ENCODE peak calls at places on chromosomes 16 and 17, in five cellular contexts. C is transverse colon, M is body of pancreas, V is right lobe of liver, J is IMR-90. I is an unnamed sample.
A peak's percentile ranks its signal among the peaks of the same experiment; 100 is the strongest.

GRCh38 chr17:63495471-63495870 is 18.6 kb downstream of the ACE start:
- DNase-seq in J (peak; percentile 41), C (no peak), M (no peak), V (no peak), I (no peak)

GRCh38 chr16:26772503-26772902 is 294.2 kb upstream of the C16orf82 start:
- DNase-seq in J (no peak), C (no peak), M (no peak), V (no peak), I (no peak)

GRCh38 chr17:14940112-14940945 is 324.8 kb downstream of the PMP22 start:
- DNase-seq in V (no peak), C (no peak), M (no peak), J (no peak), I (no peak)

GRCh38 chr17:82003411-82004381 is 19.0 kb downstream of the CENPX start:
- DNase-seq in M (no peak), C (peak; percentile 53), J (peak; percentile 95), V (no peak), I (peak; percentile 88)

GRCh38 chr17:56786989-56787482 is 46.7 kb downstream of the C17orf67 start:
- DNase-seq in V (no peak), M (no peak), C (peak; percentile 25), J (peak; percentile 98), I (peak; percentile 57)

GRCh38 chr17:60305141-60305540 is 86.8 kb downstream of the USP32 start:
- DNase-seq in C (no peak), V (no peak), M (no peak), J (no peak), I (no peak)

GRCh38 chr17:18377437-18378204 is at the start of gene EVPLL:
- DNase-seq in C (peak; percentile 81), V (peak; percentile 77), M (no peak), J (no peak), I (no peak)

GRCh38 chr16:65548470-65548869 is 426.6 kb upstream of the CDH11 start:
- DNase-seq in J (peak; percentile 13), V (no peak), C (no peak), M (no peak), I (no peak)

GRCh38 chr16:18797746-18798145 is 3.6 kb downstream of the ARL6IP1 start:
- DNase-seq in J (no peak), C (no peak), M (no peak), V (no peak), I (no peak)

GRCh38 chr16:10552281-10552680 is 28.1 kb downstream of the EMP2 start:
- DNase-seq in M (no peak), C (no peak), V (no peak), J (no peak), I (no peak)

GRCh38 chr16:4507588-4508345 is 30.8 kb downstream of the CDIP1 start:
- DNase-seq in C (no peak), M (no peak), V (no peak), J (no peak), I (no peak)

GRCh38 chr17:34204402-34204801 is 50.7 kb upstream of the CCL2 start:
- DNase-seq in V (no peak), M (no peak), C (no peak), J (no peak), I (no peak)

GRCh38 chr17:42438600-42439567 is 15.8 kb upstream of the CAVIN1 start:
- DNase-seq in J (no peak), M (peak; percentile 31), V (peak; percentile 37), C (peak; percentile 56), I (no peak)
- H3K27ac ChIP-seq in J (no peak overlapping the region), M (no peak overlapping the region), V (no peak overlapping the region), C (no peak overlapping the region), I (no peak overlapping the region)

DNA sequence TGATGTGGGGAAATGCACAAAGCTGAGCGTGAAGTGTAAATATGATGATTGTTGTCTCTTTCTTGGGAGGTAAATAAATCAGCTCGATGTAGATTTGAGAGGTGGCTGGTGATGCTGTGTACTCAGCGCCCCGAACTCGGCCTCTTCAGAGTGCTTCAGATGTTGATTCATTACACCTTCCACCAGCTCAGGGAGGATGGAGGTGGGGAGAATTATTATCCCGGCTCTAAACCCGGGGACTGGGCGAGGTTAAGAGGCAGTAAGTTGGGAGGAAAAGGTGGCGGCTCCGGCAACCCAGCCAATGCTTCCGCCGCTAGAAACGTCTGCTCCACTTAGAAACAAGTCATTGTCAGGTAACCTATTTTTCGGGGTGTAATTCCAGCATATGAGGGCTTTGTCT is 86.5 kb downstream of the RPA1 start:
- DNase-seq in M (no peak), J (no peak), C (no peak), V (no peak), I (no peak)
- TF ChIP-seq POLR2A in M (no peak), J (no peak), C (no peak), V (no peak), I (no peak)

GRCh38 chr17:27495460-27495859 is 39.2 kb downstream of the KSR1 start:
- DNase-seq in M (no peak), V (no peak), C (no peak), J (no peak), I (no peak)
- H3K27ac ChIP-seq in M (peak overlapping the region; percentile 96), V (peak overlapping the region; percentile 87), C (peak overlapping the region; percentile 83), J (no peak overlapping the region), I (peak overlapping the region; percentile 84)

DNA sequence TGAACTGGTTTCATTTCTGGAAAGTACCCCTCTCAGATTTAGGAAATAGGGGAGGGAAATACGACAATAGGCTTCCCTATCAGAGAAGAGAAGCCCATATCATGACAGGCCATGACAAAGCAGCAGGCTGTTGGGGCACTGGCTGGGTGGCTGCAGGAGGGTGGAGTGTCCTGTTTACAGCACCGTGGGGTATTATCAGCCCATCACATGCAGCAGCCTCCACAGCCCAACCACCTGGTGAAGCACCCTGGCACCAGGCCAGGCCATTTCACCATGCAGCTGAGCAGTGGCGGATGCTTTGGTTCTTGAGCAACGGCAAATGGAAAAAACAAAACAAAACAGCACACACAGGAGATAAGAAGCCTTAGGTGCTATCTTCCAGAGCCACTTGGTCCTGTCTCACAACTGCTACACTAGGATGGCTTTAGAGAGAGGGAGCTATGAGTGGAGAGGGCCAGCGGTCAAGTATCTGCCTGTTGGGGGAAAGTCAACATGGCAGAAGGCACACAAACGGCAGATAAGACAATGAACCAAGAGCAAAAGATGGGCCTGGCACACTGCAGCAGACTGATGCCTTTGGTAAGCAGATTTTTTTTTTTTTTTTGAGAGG is 24.2 kb downstream of the FAM117A start:
- DNase-seq in C (peak; percentile 88), M (peak; percentile 77), V (peak; percentile 86), J (peak; percentile 16), I (peak; percentile 94)
- TF ChIP-seq POLR2A in C (peak; percentile 20), M (no peak), V (no peak), J (no peak), I (no peak)

GRCh38 chr17:78132767-78133178 is 2.2 kb downstream of the TMC8 start:
- DNase-seq in C (no peak), M (peak; percentile 12), V (no peak), J (no peak), I (no peak)

GRCh38 chr17:78133179-78133951 is 2.8 kb downstream of the TMC8 start:
- DNase-seq in V (no peak), C (no peak), J (no peak), M (no peak), I (no peak)

GRCh38 chr17:78131172-78132085 is 858 bp downstream of the TMC8 start:
- DNase-seq in V (no peak), J (no peak), M (peak; percentile 15), C (peak; percentile 32), I (no peak)

GRCh38 chr17:78130439-78131101 is at the start of gene TMC8:
- DNase-seq in V (peak; percentile 44), C (peak; percentile 72), J (no peak), M (peak; percentile 13), I (no peak)

DNA sequence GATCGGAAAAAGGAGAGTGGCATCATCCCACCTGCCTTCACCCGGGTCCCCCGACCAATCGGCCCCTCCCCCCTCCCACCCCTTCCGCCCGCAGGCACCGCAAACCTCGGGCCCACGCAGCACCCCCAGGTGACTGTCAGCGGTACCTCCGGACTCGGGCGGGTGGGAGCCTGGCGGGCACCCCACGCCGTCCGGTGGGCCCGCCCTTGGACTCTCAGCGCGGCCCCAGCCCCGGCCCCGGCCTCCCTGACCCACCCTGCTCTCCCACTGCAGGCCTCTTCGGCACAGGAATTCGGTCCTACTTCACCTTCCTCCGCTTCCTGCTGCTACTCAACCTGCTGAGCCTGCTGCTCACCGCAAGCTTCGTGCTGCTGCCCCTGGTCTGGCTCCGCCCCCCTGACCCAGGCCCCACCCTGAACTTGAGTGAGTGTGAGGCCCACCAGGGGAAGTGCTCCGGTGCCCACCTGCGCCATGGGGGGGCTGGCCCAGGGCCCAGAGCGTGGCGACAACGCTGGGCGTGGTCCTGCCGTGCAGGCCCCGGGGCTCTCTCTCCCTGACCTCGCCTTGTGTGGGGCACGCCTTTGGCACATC is 1.6 kb downstream of the TMC8 start:
- DNase-seq in M (peak; percentile 37), J (no peak), C (peak; percentile 83), V (peak; percentile 48), I (no peak)
- H3K27ac ChIP-seq in M (no peak overlapping the region), J (no peak overlapping the region), C (peak overlapping the region; percentile 91), V (peak overlapping the region; percentile 47), I (no peak overlapping the region)

GRCh38 chr17:28716740-28717577 is 709 bp downstream of the RAB34 start:
- DNase-seq in M (no peak), C (no peak), J (peak; percentile 19), V (peak; percentile 49), I (peak; percentile 57)
- TF ChIP-seq POLR2A in M (no peak), C (no peak), J (no peak), V (no peak), I (no peak)

DNA sequence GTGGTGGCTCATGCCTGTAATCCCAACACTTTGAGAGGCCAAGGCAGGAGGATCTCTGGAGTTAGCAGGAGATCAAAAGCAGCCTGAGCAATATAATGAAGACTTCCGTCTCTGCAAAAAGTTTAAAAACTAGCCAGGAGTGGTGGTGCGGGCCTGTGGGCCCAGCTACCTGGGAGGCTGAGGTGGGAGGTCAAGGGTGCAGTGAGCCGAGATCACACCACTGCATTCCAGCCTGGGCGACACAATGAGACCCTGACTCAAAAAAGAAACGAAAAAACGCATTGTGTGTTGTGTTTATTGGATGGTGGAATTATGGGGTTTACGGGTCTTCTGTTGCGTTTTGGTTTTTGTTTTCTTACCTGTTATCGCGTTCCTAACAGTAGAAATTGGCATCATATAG is 863 bp upstream of the DDX19A start:
- DNase-seq in C (no peak), J (no peak), V (no peak), M (no peak), I (no peak)
- H3K27ac ChIP-seq in C (peak overlapping the region; percentile 96), J (no peak overlapping the region), V (no peak overlapping the region), M (peak overlapping the region; percentile 99), I (peak overlapping the region; percentile 95)